ENCODE peak calls at places on chromosomes 5 and 9, in eight cellular contexts. G, Q, I, B, S, L, C and P are unnamed samples.

GRCh38 chr5:102720954-102721353 is 34.2 kb upstream of the PAM start:
- DNase-seq in S (no peak), B (no peak), Q (no peak), C (no peak), I (no peak), G (no peak), L (no peak), P (no peak)

GRCh38 chr5:159053708-159054107 is 46.0 kb downstream of the EBF1 start:
- DNase-seq in I (no peak), G (no peak), B (no peak), L (no peak), Q (no peak), C (no peak), S (no peak), P (no peak)

GRCh38 chr9:111821006-111821528 is 26.3 kb upstream of the SHOC1 start:
- DNase-seq in G (no peak), S (no peak), L (no peak), Q (no peak), I (no peak), C (peak; percentile 49), B (no peak), P (no peak)

GRCh38 chr9:69496803-69497450 is 171.9 kb downstream of the ENTREP1 start:
- DNase-seq in Q (no peak), L (no peak), I (no peak), C (no peak), B (no peak), S (no peak), G (no peak), P (no peak)

GRCh38 chr5:5101676-5102075 is 38.5 kb upstream of the ADAMTS16 start:
- DNase-seq in L (no peak), C (no peak), I (no peak), S (no peak), Q (no peak), G (no peak), B (no peak), P (no peak)

GRCh38 chr5:125575561-125576504 is 829.4 kb upstream of the ZNF608 start:
- DNase-seq in B (peak; percentile 15), S (peak; percentile 48), L (no peak), Q (no peak), G (peak; percentile 35), C (no peak), I (no peak), P (no peak)

GRCh38 chr9:115378758-115379157 is 260.8 kb upstream of the TNC start:
- DNase-seq in C (no peak), B (no peak), G (no peak), Q (no peak), S (no peak), I (no peak), L (no peak), P (no peak)

GRCh38 chr5:883475-884181 is 9.0 kb downstream of the BRD9 start:
- DNase-seq in I (no peak), L (peak; percentile 71), B (no peak), S (no peak), G (no peak), C (no peak), Q (no peak), P (no peak)

GRCh38 chr9:117205806-117206205 is 209.1 kb downstream of the ASTN2 start:
- DNase-seq in I (no peak), B (no peak), C (no peak), S (no peak), L (no peak), Q (no peak), G (no peak), P (no peak)

GRCh38 chr5:173963867-173964429 is 25.0 kb upstream of the C5orf47 start:
- DNase-seq in S (peak; percentile 93), G (peak; percentile 40), C (peak; percentile 18), Q (peak; percentile 44), B (peak; percentile 32), L (peak; percentile 76), I (no peak), P (no peak)

GRCh38 chr5:135135530-135136201 is 101.6 kb upstream of the PITX1 start:
- DNase-seq in S (no peak), B (no peak), Q (peak; percentile 66), I (peak; percentile 78), C (peak; percentile 91), G (no peak), L (no peak), P (peak; percentile 73)

GRCh38 chr9:131868766-131869165 is 128.9 kb upstream of the RAPGEF1 start:
- DNase-seq in G (no peak), B (no peak), L (peak; percentile 25), I (no peak), Q (no peak), C (peak; percentile 52), S (no peak), P (no peak)

GRCh38 chr9:116405321-116405720 is 251.7 kb downstream of the PAPPA start:
- DNase-seq in G (no peak), S (no peak), Q (no peak), I (no peak), B (no peak), C (no peak), L (no peak), P (no peak)

GRCh38 chr9:7006417-7006816 is 248.6 kb downstream of the KDM4C start:
- DNase-seq in G (no peak), L (no peak), S (no peak), I (no peak), C (no peak), Q (no peak), B (no peak), P (no peak)

DNA sequence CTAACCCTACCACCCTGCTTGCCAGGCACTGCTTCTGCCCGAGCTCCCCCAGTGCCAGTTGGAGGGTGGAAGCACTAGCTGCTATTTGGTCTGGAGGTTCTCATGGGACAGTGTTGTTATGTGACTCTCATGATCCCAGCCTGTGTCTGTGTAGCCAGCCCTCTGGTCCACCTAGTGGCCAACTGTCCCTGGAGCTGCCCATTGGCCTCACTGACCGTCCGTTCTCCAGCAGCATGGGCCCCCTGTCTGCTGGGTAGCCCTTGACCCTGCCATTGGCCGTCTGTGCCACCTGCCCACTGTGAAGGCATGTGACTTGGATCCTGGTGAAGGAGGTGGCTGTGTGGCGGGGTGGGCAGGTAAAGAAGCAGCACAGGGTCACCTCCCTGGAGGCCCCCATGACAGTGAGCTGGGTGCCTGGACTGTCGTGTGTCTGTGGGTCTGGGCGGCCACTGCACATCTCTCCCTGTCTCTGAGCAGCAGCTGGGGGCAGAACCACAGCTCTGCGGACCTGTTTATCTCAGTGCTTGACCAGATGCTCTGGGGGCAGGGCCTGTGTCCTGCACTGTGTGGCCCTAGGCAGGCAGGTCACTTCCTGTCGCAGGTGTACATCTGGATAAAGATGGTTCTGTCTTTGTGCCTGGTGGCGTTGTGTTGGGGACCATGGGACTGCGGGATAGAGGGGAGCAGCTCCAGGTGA is 11.4 kb downstream of the PHF2 start:
- DNase-seq in I (no peak), Q (no peak), B (no peak), S (peak; percentile 41), C (no peak), L (no peak), G (no peak), P (peak; percentile 26)
- TF ChIP-seq CTCF in I (no peak), Q (peak; percentile 21), B (peak; percentile 46), S (peak; percentile 31), C (peak; percentile 29), L (no peak), G (peak; percentile 19), P (peak; percentile 17)

GRCh38 chr9:3676766-3677165 is 151.0 kb upstream of the RFX3 start:
- DNase-seq in G (no peak), I (no peak), L (no peak), C (no peak), S (no peak), Q (no peak), B (no peak), P (no peak)

GRCh38 chr9:3675964-3676363 is 150.2 kb upstream of the RFX3 start:
- DNase-seq in B (no peak), G (no peak), I (no peak), C (peak; percentile 39), Q (no peak), S (no peak), L (no peak), P (no peak)

GRCh38 chr9:3677541-3677940 is 151.7 kb upstream of the RFX3 start:
- DNase-seq in G (no peak), I (no peak), L (no peak), S (no peak), B (no peak), C (no peak), Q (no peak), P (no peak)

GRCh38 chr9:3674561-3674960 is 148.8 kb upstream of the RFX3 start:
- DNase-seq in Q (peak; percentile 23), B (no peak), I (no peak), S (no peak), L (no peak), C (no peak), G (no peak), P (no peak)

DNA sequence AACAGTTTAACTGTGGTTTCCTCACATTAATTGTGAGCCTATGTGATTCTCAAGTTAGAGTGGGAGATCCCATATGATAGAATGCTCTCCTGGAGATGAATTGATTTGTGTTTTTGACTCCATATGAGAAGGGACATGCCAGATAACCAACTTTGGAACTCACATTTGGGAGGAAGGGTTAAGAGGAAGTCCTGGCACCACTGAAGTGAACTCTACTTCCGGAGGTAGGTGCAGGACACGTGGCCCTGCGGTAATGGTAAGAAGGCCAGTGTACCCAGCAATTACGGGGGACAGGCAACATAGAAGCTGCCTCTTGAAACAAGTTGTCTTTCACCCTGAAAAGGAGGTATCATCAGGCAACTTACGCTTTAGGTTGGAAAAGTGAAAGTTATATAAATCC is 146.6 kb upstream of the RFX3 start:
- DNase-seq in I (no peak), G (no peak), L (no peak), C (no peak), Q (no peak), S (no peak), B (no peak), P (no peak)
- TF ChIP-seq CTCF in I (no peak), G (no peak), L (no peak), C (no peak), Q (no peak), S (no peak), B (no peak), P (no peak)

GRCh38 chr9:102428305-102428704 is 566.8 kb upstream of the CYLC2 start:
- DNase-seq in L (no peak), Q (no peak), I (no peak), S (no peak), G (no peak), B (no peak), C (no peak), P (no peak)
- TF ChIP-seq CTCF in L (no peak), Q (peak; percentile 11), I (peak; percentile 9), S (no peak), G (no peak), B (no peak), C (no peak), P (no peak)

DNA sequence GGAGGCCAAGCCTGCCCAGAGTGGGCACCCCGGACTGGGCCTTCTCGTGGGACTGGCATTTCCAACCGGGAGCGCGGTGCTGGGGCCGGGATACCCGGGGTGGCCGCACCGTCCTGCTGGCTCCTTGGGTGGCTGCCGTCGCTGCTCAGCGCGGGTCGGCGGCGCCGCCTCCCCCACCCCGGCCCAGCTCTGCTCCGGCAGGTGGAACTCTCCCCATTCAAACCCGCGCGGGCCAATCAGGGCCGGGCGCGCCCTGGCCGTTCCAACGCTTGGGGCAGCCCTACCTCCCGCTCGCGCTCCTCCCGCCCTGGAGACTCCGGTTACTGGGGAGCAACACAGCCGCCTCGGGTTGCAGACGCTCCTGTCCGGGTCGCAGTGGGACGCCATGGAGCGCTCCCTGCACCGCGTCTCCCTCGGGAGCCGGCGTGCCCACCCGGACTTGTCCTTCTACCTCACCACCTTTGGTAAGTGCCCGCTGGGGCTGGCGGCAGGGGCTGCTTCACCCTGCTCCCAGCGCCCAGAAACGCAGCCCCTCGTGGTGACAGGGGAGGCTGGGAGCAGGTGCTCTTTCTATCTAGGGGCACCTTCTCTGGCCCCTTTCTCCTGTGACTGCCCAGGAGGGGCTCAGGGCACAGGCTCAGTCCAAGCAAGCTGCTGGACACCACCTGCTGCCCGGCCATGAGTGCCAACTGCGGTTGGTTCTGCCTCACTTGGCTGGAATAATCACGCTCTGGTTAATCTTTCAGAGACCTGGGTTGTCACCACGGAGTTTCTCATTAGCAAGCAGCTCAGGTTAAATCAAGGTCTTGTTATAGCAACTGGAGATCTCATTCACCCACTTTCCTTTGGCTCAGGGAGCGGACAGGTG is at the start of gene RGS3:
- DNase-seq in S (peak; percentile 89), G (peak; percentile 82), L (peak; percentile 76), I (peak; percentile 85), C (no peak), B (peak; percentile 42), Q (peak; percentile 79), P (no peak)
- TF ChIP-seq CTCF in S (no peak), G (no peak), L (no peak), I (no peak), C (no peak), B (no peak), Q (no peak), P (no peak)